ENCODE peak calls at places on chromosomes 4 and X, in six cellular contexts. R, M, I, N, T and K are unnamed samples.

GRCh38 chrX:32842053-32842452 is 369.3 kb downstream of the DMD start:
- DNase-seq in R (no peak), N (no peak), M (no peak), I (no peak), T (no peak), K (no peak)

GRCh38 chr4:102734591-102735385 is 26.0 kb downstream of the MANBA start:
- DNase-seq in M (peak), R (peak), T (no peak), N (peak), I (no peak), K (peak)

GRCh38 chrX:5595570-5595969 is 633.1 kb downstream of the NLGN4X start:
- DNase-seq in T (no peak), M (no peak), N (no peak), R (no peak), I (no peak), K (no peak)

GRCh38 chr4:25439913-25440477 is 62.9 kb downstream of the ANAPC4 start:
- DNase-seq in I (peak), N (peak), T (no peak), R (peak), M (peak), K (peak)

GRCh38 chr4:182967403-182967802 is 50.2 kb upstream of the DCTD start:
- DNase-seq in I (no peak), R (no peak), M (no peak), T (no peak), N (no peak), K (no peak)

GRCh38 chrX:71998836-71999509 is 88.3 kb downstream of the NHSL2 start:
- DNase-seq in T (no peak), I (no peak), R (no peak), M (peak), N (peak), K (peak)

GRCh38 chr4:13703096-13703495 is 75.6 kb upstream of the BOD1L1 start:
- DNase-seq in R (no peak), T (no peak), N (no peak), I (no peak), M (no peak), K (no peak)

GRCh38 chr4:76526585-76526990 is 91.6 kb downstream of the SHROOM3 start:
- DNase-seq in N (no peak), R (peak), I (peak), T (no peak), M (no peak), K (no peak)

GRCh38 chr4:156946508-156947197 is 24.9 kb downstream of the PDGFC start:
- DNase-seq in T (peak), R (peak), N (peak), I (no peak), M (no peak), K (no peak)

GRCh38 chr4:156971168-156971601 is 414 bp downstream of the PDGFC start:
- DNase-seq in I (peak), R (no peak), T (peak), M (no peak), N (no peak), K (no peak)

GRCh38 chrX:110600745-110601310 is 194.8 kb downstream of the CHRDL1 start:
- DNase-seq in T (no peak), I (no peak), M (no peak), N (peak), R (no peak), K (no peak)

GRCh38 chr4:40228497-40229365 is 31.9 kb downstream of the RHOH start:
- DNase-seq in M (no peak), I (no peak), N (peak), T (no peak), R (peak), K (peak)

GRCh38 chr4:140004580-140005314 is 149.2 kb downstream of the MAML3 start:
- DNase-seq in R (peak), T (peak), M (no peak), I (no peak), N (peak), K (no peak)

GRCh38 chr4:122099896-122100295 is 52.2 kb upstream of the BLTP1 start:
- DNase-seq in N (peak), M (no peak), R (peak), I (no peak), T (no peak), K (no peak)

GRCh38 chr4:6852582-6852981 is 57.0 kb upstream of the TBC1D14 start:
- DNase-seq in R (no peak), N (no peak), T (no peak), I (no peak), M (no peak), K (no peak)

GRCh38 chr4:8853249-8853648 is 18.4 kb downstream of the HMX1 start:
- DNase-seq in M (peak), R (no peak), T (no peak), N (no peak), I (no peak), K (no peak)

GRCh38 chr4:161937151-161937550 is 226.6 kb downstream of the FSTL5 start:
- DNase-seq in T (no peak), N (no peak), M (no peak), R (no peak), I (no peak), K (no peak)

GRCh38 chr4:128716325-128716724 is 93.2 kb upstream of the JADE1 start:
- DNase-seq in N (no peak), T (no peak), R (no peak), M (no peak), I (no peak), K (no peak)

GRCh38 chr4:155794589-155794988 is 35.8 kb downstream of the GUCY1B1 start:
- DNase-seq in M (no peak), N (no peak), I (no peak), T (no peak), R (no peak), K (no peak)

GRCh38 chrX:77160301-77160700 is 286.9 kb upstream of the FGF16 start:
- DNase-seq in N (no peak), R (no peak), M (peak), I (no peak), T (no peak), K (peak)

GRCh38 chrX:149570668-149571067 is 16.6 kb downstream of the MAGEA9B start:
- DNase-seq in I (no peak), T (no peak), R (peak), M (no peak), N (peak), K (no peak)

GRCh38 chr4:73434311-73434710 is 1.7 kb upstream of the AFP start:
- DNase-seq in N (peak), R (peak), M (peak), T (no peak), I (no peak), K (no peak)

GRCh38 chrX:41960142-41960541 is 36.8 kb upstream of the CASK start:
- DNase-seq in M (no peak), I (no peak), N (no peak), T (no peak), R (no peak), K (no peak)

GRCh38 chrX:21905209-21905735 is 35.2 kb upstream of the SMS start:
- DNase-seq in N (no peak), T (no peak), I (no peak), R (no peak), M (no peak), K (no peak)

GRCh38 chrX:44881549-44881948 is 8.6 kb downstream of the KDM6A start:
- DNase-seq in T (no peak), M (no peak), N (no peak), R (no peak), I (no peak), K (no peak)

GRCh38 chr4:155780773-155781172 is 22.0 kb downstream of the GUCY1B1 start:
- DNase-seq in M (no peak), T (no peak), R (peak), I (no peak), N (peak), K (no peak)

GRCh38 chr4:100076753-100077152 is 113.5 kb downstream of the DDIT4L start:
- DNase-seq in I (no peak), N (peak), M (no peak), T (no peak), R (no peak), K (peak)

GRCh38 chrX:137040113-137040794 is 6.5 kb upstream of the GPR101 start:
- DNase-seq in R (no peak), M (no peak), T (no peak), I (no peak), N (no peak), K (no peak)

GRCh38 chr4:139768913-139769312 is 103.3 kb downstream of the MGST2 start:
- DNase-seq in M (no peak), T (no peak), I (no peak), N (peak), R (peak), K (peak)

GRCh38 chr4:53899544-53900274 is 164.7 kb downstream of the CHIC2 start:
- DNase-seq in T (no peak), M (no peak), R (peak), I (no peak), N (peak), K (no peak)

GRCh38 chrX:47608130-47608810 is 11.4 kb downstream of the SYN1 start:
- DNase-seq in M (no peak), T (no peak), N (no peak), R (no peak), I (no peak), K (no peak)

GRCh38 chr4:87844476-87844875 is 11.7 kb downstream of the MEPE start:
- DNase-seq in N (peak), T (no peak), I (no peak), M (no peak), R (peak), K (no peak)

GRCh38 chr4:5785806-5786680 is 75.0 kb downstream of the EVC start:
- DNase-seq in M (no peak), T (no peak), R (peak), N (peak), I (no peak), K (no peak)

GRCh38 chrX:106619797-106620196 is 8.0 kb downstream of the RADX start:
- DNase-seq in T (no peak), M (no peak), N (peak), R (peak), I (no peak), K (peak)

GRCh38 chr4:139552506-139552905 is 3.5 kb downstream of the SETD7 start:
- DNase-seq in R (no peak), T (no peak), N (peak), M (no peak), I (no peak), K (no peak)

GRCh38 chr4:144754562-144755410 is 108.8 kb downstream of the HHIP start:
- DNase-seq in N (peak), I (no peak), R (peak), T (no peak), M (no peak), K (no peak)

GRCh38 chr4:72094054-72094780 is 62.4 kb downstream of the NPFFR2 start:
- DNase-seq in N (no peak), M (no peak), I (peak), T (no peak), R (no peak), K (no peak)

GRCh38 chrX:36961590-36961989 is 46.6 kb upstream of the FAM47C start:
- DNase-seq in T (no peak), R (no peak), M (no peak), N (no peak), I (no peak), K (no peak)

GRCh38 chrX:155611302-155611701 is 1.4 kb downstream of the TMLHE start:
- DNase-seq in T (no peak), R (no peak), M (no peak), I (no peak), N (no peak), K (no peak)
- H3K4me3 ChIP-seq in T (peak), R (peak), M (peak), I (no peak), N (no peak), K (peak)

DNA sequence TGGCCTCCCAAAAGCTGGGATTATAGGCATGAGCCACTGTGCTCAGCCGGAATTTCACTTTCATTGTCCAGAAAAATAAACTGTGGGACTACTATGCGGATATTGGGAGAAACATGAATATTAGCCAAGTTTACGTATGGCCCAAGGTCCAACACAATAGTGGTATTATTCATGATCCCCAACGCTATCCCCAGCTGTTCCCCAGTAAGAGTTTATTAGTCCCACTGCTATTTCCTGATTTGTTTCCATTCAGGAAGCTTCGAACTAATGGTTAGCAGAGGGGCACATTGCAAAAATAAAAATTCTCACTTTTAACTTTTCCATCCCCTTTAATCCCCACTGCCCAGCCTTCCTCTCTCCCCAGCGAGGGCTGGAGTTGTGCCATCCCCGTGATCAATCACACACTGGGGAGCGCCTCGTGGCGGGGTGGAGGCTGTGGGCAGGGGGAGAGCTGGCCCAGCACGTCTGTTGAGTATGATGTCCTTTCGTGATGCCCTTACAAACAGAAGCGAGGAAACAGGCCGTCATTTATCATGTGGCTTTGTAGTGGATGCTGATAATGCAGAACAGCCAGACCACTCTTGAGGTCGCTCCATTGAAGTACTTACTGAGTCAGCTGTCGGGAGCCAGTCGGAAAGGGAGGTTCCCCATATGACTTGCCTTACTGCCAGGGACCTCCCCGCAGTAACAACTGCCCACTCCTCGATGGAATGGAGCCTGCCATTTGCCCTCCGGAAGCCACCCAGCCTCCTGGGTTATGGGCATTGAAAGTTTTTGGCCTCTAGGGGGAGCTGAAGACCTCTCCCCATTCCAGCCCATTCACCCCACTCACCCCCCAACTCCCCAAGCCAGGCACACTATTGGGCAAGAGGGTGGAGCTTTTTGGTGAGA is 117.0 kb downstream of the KDR start:
- DNase-seq in T (no peak), N (peak), M (no peak), R (no peak), I (no peak), K (no peak)
- TF ChIP-seq CTCF in T (peak), N (peak), M (peak), R (peak), I (no peak), K (peak)

GRCh38 chr4:189096717-189097116 is 844.0 kb upstream of the FRG1 start:
- DNase-seq in I (no peak), T (no peak), N (no peak), R (no peak), M (no peak), K (no peak)
- H3K4me3 ChIP-seq in I (no peak), T (no peak), N (no peak), R (no peak), M (no peak), K (no peak)

DNA sequence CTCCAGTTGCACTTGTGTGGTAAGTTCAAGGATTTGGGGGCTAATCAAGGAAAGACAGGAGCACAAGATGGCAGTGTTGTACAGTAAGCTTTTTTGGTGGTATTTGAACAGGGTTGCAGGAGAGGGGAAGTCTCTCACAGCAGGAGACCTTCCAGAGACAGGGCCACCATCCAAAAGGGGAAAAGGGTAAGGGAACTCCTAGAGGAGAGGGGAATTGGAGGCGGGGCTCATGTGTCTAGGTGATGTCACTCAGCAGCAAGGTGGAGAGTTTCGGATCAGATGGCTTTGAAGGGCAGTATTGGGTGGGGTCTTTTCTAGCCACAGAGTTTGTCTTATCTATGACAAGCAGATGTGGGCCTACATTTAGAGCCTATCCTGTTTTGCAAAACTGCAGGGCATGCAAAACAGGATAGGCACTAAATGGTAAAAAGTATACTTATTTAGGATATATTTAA is 13.4 kb upstream of the RNF175 start:
- DNase-seq in N (peak), R (peak), I (no peak), M (no peak), T (no peak), K (no peak)
- TF ChIP-seq CTCF in N (peak), R (peak), I (no peak), M (peak), T (no peak), K (no peak)

DNA sequence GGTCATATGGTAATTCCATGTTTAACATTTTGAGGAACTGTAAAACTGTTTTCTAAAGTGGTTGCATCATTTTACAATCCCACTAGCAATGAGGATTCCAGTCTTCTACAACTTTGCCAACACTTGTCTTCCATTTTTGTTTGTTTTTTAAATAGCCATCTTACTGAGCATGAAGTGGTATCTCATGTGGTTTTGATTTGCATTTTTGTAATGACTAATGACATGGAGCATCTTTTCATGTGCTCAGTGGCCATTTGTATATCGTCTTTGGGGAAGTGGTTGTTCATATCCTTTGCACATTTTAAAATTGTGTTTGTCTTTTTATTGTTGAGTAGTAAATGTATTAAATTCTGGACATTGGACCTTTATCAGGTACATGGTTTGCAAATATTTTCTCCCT is 94.8 kb downstream of the TMEM131L start:
- DNase-seq in N (peak), I (no peak), R (no peak), M (no peak), T (no peak), K (peak)
- H3K4me3 ChIP-seq in N (no peak), I (no peak), R (no peak), M (no peak), T (no peak), K (no peak)

DNA sequence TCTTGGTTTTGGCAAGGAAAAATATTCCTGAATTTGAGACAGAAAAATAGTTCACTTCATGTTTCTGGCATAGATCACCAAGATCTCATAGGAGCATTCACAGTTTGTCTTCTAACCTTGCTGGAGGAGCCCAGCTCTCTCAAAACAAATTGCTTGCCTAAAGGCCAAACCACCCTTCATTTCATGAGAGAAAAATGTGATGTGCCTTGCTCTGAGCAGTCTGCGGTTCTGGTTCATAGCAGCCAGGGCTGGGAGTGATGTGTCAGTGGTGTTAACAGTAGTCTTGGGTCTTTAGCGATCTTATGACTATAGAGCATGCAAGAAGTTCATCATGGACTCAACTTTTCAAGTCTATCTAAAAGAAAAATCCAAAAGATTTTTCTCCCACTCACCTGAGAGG is 183.3 kb downstream of the DCLK2 start:
- DNase-seq in M (no peak), R (no peak), I (no peak), T (no peak), N (peak), K (no peak)
- TF ChIP-seq CTCF in M (no peak), R (no peak), I (no peak), T (no peak), N (no peak), K (no peak)